ENCODE peak calls at places on chromosomes 13 and 19, in eight cellular contexts. A, D, S, E, R, U, H and N are unnamed samples.

GRCh38 chr13:90518398-90518797 is 829.1 kb upstream of the MIR17HG start:
- DNase-seq in D (no peak), U (no peak), E (no peak), A (no peak), S (no peak), R (no peak), H (no peak), N (no peak)

GRCh38 chr19:3585301-3586123 is at the start of gene GIPC3:
- DNase-seq in U (no peak), E (no peak), H (no peak), R (no peak), D (no peak), S (no peak), A (no peak), N (no peak)

GRCh38 chr13:25224151-25224550 is 52.1 kb upstream of the AMER2 start:
- DNase-seq in H (no peak), U (no peak), S (no peak), A (no peak), D (no peak), E (no peak), R (no peak), N (no peak)

GRCh38 chr19:1084024-1084868 is 10.9 kb downstream of the POLR2E start:
- DNase-seq in U (no peak), A (no peak), D (no peak), R (no peak), S (no peak), E (no peak), H (no peak), N (no peak)

GRCh38 chr13:31201341-31202024 is 1.7 kb downstream of the B3GLCT start:
- DNase-seq in U (peak), H (peak), S (peak), R (no peak), D (peak), E (no peak), A (no peak), N (no peak)

GRCh38 chr19:41373993-41374392 is 2.3 kb upstream of the TMEM91 start:
- DNase-seq in D (peak), U (peak), S (peak), R (peak), H (peak), E (no peak), A (no peak), N (no peak)

GRCh38 chr19:51123381-51124186 is 1.1 kb upstream of the SIGLEC9 start:
- DNase-seq in E (no peak), S (no peak), A (peak), R (peak), H (no peak), U (no peak), D (no peak), N (no peak)

GRCh38 chr13:98157609-98158008 is 14.7 kb downstream of the FARP1 start:
- DNase-seq in E (no peak), R (no peak), S (no peak), H (no peak), A (no peak), D (no peak), U (no peak), N (no peak)

GRCh38 chr19:43438291-43439162 is 23.8 kb downstream of the TEX101 start:
- DNase-seq in E (no peak), H (peak), S (peak), A (no peak), D (peak), R (peak), U (peak), N (no peak)

GRCh38 chr13:50635504-50635903 is 208.0 kb downstream of the DLEU7 start:
- DNase-seq in D (peak), S (peak), H (peak), E (no peak), U (peak), A (no peak), R (peak), N (peak)

GRCh38 chr13:67416047-67416925 is 186.2 kb upstream of the PCDH9 start:
- DNase-seq in E (peak), S (no peak), H (peak), A (no peak), U (no peak), D (peak), R (peak), N (peak)

GRCh38 chr19:30214651-30215051 is 157.5 kb upstream of the ZNF536 start:
- DNase-seq in A (no peak), R (no peak), H (no peak), U (no peak), S (no peak), E (no peak), D (no peak), N (peak)

GRCh38 chr13:76687467-76687866 is 198.7 kb downstream of the KCTD12 start:
- DNase-seq in E (no peak), H (no peak), S (no peak), D (no peak), A (no peak), U (no peak), R (no peak), N (peak)
- TF ChIP-seq CTCF in E (no peak), H (no peak), S (no peak), D (no peak), A (no peak), U (no peak), R (no peak), N (no peak)

GRCh38 chr13:46051958-46052313 is 610 bp downstream of the ZC3H13 start:
- DNase-seq in R (no peak), H (peak), U (no peak), D (no peak), E (no peak), A (no peak), S (no peak), N (no peak)

GRCh38 chr13:46052314-46053161 is at the start of gene ZC3H13:
- DNase-seq in R (peak), S (peak), D (peak), H (peak), A (peak), U (peak), E (peak), N (peak)

GRCh38 chr13:46045424-46045823 is 7.1 kb downstream of the ZC3H13 start:
- DNase-seq in H (no peak), R (no peak), A (no peak), U (no peak), S (no peak), D (no peak), E (no peak), N (no peak)

GRCh38 chr13:46053162-46054012 is 841 bp upstream of the ZC3H13 start:
- DNase-seq in H (no peak), R (no peak), S (no peak), D (no peak), E (peak), U (no peak), A (no peak), N (no peak)

GRCh38 chr13:46050771-46051170 is 1.8 kb downstream of the ZC3H13 start:
- DNase-seq in U (no peak), D (no peak), E (no peak), H (no peak), S (no peak), R (no peak), A (no peak), N (no peak)
- H3K4me3 ChIP-seq in U (no peak), D (peak), E (peak), H (peak), S (no peak), R (no peak), A (no peak), N (peak)

DNA sequence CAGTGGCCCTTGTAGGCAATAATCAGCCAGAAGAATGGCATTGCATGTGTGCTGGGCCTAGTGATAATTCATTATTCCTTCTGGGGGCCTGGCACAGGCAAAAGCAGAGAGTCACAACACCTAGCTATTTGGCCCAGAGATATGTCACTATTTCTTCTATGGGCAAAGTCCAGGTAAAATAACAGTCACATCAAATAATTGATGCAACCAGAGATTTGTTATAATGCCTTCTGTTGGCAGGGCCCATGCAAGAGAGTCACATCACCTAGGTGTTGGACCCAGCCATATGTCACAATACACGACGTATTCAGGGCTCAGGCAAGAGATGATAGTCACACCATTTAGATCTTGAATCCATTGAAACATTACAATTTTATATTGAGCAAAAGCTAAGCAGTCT is 66.1 kb downstream of the ZNF726 start:
- DNase-seq in S (no peak), E (no peak), H (no peak), R (no peak), A (no peak), D (no peak), U (no peak), N (no peak)
- TF ChIP-seq CTCF in S (no peak), E (no peak), H (no peak), R (no peak), A (no peak), D (no peak), U (no peak), N (no peak)

GRCh38 chr13:37968555-37968954 is 99.0 kb upstream of the TRPC4 start:
- DNase-seq in R (no peak), E (no peak), S (no peak), U (no peak), H (no peak), A (no peak), D (no peak), N (no peak)

GRCh38 chr13:37960427-37960826 is 90.9 kb upstream of the TRPC4 start:
- DNase-seq in A (no peak), H (peak), R (no peak), S (no peak), U (no peak), D (peak), E (no peak), N (no peak)

GRCh38 chr13:37966266-37966665 is 96.7 kb upstream of the TRPC4 start:
- DNase-seq in E (no peak), S (no peak), D (no peak), R (no peak), U (no peak), A (no peak), H (no peak), N (no peak)
- H3K4me3 ChIP-seq in E (no peak), S (no peak), D (no peak), R (no peak), U (no peak), A (no peak), H (no peak), N (no peak)

GRCh38 chr19:14139944-14140343 is 3.6 kb upstream of the ASF1B start:
- DNase-seq in H (no peak), R (peak), E (peak), A (no peak), U (no peak), S (no peak), D (peak), N (no peak)

GRCh38 chr19:14135985-14136508 is 342 bp downstream of the ASF1B start:
- DNase-seq in H (no peak), E (no peak), A (no peak), S (no peak), D (no peak), U (no peak), R (no peak), N (no peak)

GRCh38 chr19:14138576-14139265 is 2.3 kb upstream of the ASF1B start:
- DNase-seq in S (no peak), E (no peak), H (peak), A (no peak), U (no peak), D (peak), R (peak), N (no peak)

GRCh38 chr19:14135355-14135754 is 1.0 kb downstream of the ASF1B start:
- DNase-seq in S (no peak), U (no peak), E (no peak), A (no peak), R (no peak), H (no peak), D (no peak), N (no peak)

GRCh38 chr19:14136509-14137281 is at the start of gene ASF1B:
- DNase-seq in E (peak), A (peak), R (peak), H (peak), U (peak), S (peak), D (peak), N (peak)
- TF ChIP-seq CTCF in E (peak), A (peak), R (peak), H (peak), U (peak), S (peak), D (peak), N (peak)

GRCh38 chr19:35777411-35777841 is 2.1 kb downstream of the ARHGAP33 start:
- DNase-seq in U (no peak), D (no peak), R (no peak), S (no peak), H (no peak), A (no peak), E (peak), N (no peak)
- H3K4me3 ChIP-seq in U (no peak), D (no peak), R (no peak), S (no peak), H (no peak), A (no peak), E (no peak), N (no peak)